ENCODE peak calls at places on chromosomes 13 and 19, in eight cellular contexts. T is neural crest cell, S is left lung, D is tibial nerve, U is mesothelial cell of epicardium, X is upper lobe of right lung, A is esophagus squamous epithelium, Y is SK-N-SH. Z is an unnamed sample.

GRCh38 chr13:25901460-25902376 is 150.1 kb downstream of the SHISA2 start:
- DNase-seq in T (no peak), S (no peak), D (no peak), U (no peak), X (no peak), A (no peak), Y (peak), Z (no peak)

GRCh38 chr19:46995492-46995891 is 24.1 kb upstream of the NPAS1 start:
- DNase-seq in T (no peak), S (no peak), D (no peak), U (no peak), X (no peak), A (no peak), Y (no peak), Z (no peak)

GRCh38 chr13:113970810-113971470 is 2.9 kb downstream of the C13orf46 start:
- DNase-seq in T (no peak), S (peak), D (peak), U (peak), X (peak), A (no peak), Y (no peak), Z (no peak)

GRCh38 chr13:111909971-111910671 is 156.8 kb upstream of the SOX1 start:
- DNase-seq in T (no peak), S (peak), D (no peak), U (no peak), X (no peak), A (no peak), Y (no peak), Z (no peak)

GRCh38 chr13:28531195-28531955 is 36.4 kb upstream of the FLT1 start:
- DNase-seq in T (peak), S (no peak), D (no peak), U (no peak), X (peak), A (no peak), Y (peak), Z (no peak)

GRCh38 chr19:28985201-28985600 is 227.8 kb downstream of the UQCRFS1 start:
- DNase-seq in T (no peak), S (no peak), D (no peak), U (no peak), X (no peak), A (no peak), Y (no peak), Z (no peak)

GRCh38 chr19:15031675-15032074 is 17.6 kb upstream of the CASP14 start:
- DNase-seq in T (no peak), S (no peak), D (no peak), U (no peak), X (no peak), A (no peak), Y (no peak), Z (no peak)

GRCh38 chr19:5832049-5832448 is 7.5 kb downstream of the FUT6 start:
- DNase-seq in T (no peak), S (no peak), D (no peak), U (no peak), X (no peak), A (no peak), Y (peak), Z (no peak)

GRCh38 chr19:39167461-39168257 is 29.1 kb upstream of the NCCRP1 start:
- DNase-seq in T (no peak), S (peak), D (no peak), U (no peak), X (peak), A (no peak), Y (no peak), Z (no peak)

GRCh38 chr19:19061491-19061890 is 2.3 kb upstream of the SLC25A42 start:
- DNase-seq in T (no peak), S (no peak), D (no peak), U (no peak), X (no peak), A (no peak), Y (no peak), Z (no peak)

GRCh38 chr13:34547929-34548328 is 394.1 kb upstream of the NBEA start:
- DNase-seq in T (no peak), S (no peak), D (no peak), U (no peak), X (no peak), A (no peak), Y (no peak), Z (no peak)

GRCh38 chr13:90510319-90510718 is 837.2 kb upstream of the MIR17HG start:
- DNase-seq in T (no peak), S (no peak), D (no peak), U (no peak), X (no peak), A (no peak), Y (no peak), Z (no peak)

GRCh38 chr19:45716314-45717130 is 14.2 kb downstream of the FBXO46 start:
- DNase-seq in T (no peak), S (no peak), D (peak), U (no peak), X (no peak), A (no peak), Y (peak), Z (no peak)

GRCh38 chr13:59086147-59086546 is 1077.6 kb downstream of the DIAPH3 start:
- DNase-seq in T (no peak), S (no peak), D (no peak), U (no peak), X (no peak), A (no peak), Y (no peak), Z (no peak)

GRCh38 chr19:35807633-35808032 is 5.0 kb downstream of the PRODH2 start:
- DNase-seq in T (no peak), S (no peak), D (no peak), U (no peak), X (no peak), A (no peak), Y (no peak), Z (no peak)

GRCh38 chr19:12784871-12785430 is 6.3 kb upstream of the JUNB start:
- DNase-seq in T (no peak), S (no peak), D (no peak), U (no peak), X (no peak), A (no peak), Y (peak), Z (no peak)

GRCh38 chr13:69580255-69580654 is 527.4 kb upstream of the ATXN8OS start:
- DNase-seq in T (no peak), S (no peak), D (no peak), U (no peak), X (no peak), A (no peak), Y (no peak), Z (no peak)

GRCh38 chr13:93797463-93797862 is 570.9 kb downstream of the GPC6 start:
- DNase-seq in T (no peak), S (no peak), D (no peak), U (no peak), X (no peak), A (no peak), Y (no peak), Z (no peak)

GRCh38 chr19:19274716-19275115 is 1.6 kb upstream of the TM6SF2 start:
- DNase-seq in T (no peak), S (no peak), D (no peak), U (no peak), X (no peak), A (no peak), Y (peak), Z (no peak)

GRCh38 chr13:93004919-93005318 is 221.7 kb upstream of the GPC6 start:
- DNase-seq in T (no peak), S (no peak), D (no peak), U (no peak), X (no peak), A (no peak), Y (no peak), Z (no peak)

GRCh38 chr13:41956272-41956671 is 4.6 kb downstream of the VWA8 start:
- DNase-seq in T (no peak), S (no peak), D (no peak), U (no peak), X (no peak), A (no peak), Y (no peak), Z (no peak)

GRCh38 chr13:98215508-98215907 is 38.4 kb upstream of the RNF113B start:
- DNase-seq in T (no peak), S (no peak), D (no peak), U (no peak), X (no peak), A (no peak), Y (no peak), Z (no peak)

GRCh38 chr19:48994035-48994386 is 324 bp downstream of the RUVBL2 start:
- DNase-seq in T (no peak), S (no peak), D (no peak), U (no peak), X (no peak), A (no peak), Y (no peak), Z (no peak)

GRCh38 chr13:99033814-99034213 is 56.0 kb upstream of the DOCK9 start:
- DNase-seq in T (no peak), S (no peak), D (no peak), U (no peak), X (no peak), A (no peak), Y (peak), Z (no peak)

GRCh38 chr13:40383132-40383531 is 283.3 kb downstream of the FOXO1 start:
- DNase-seq in T (no peak), S (no peak), D (no peak), U (no peak), X (no peak), A (no peak), Y (peak), Z (no peak)

GRCh38 chr13:97252735-97253134 is 30.6 kb downstream of the MBNL2 start:
- DNase-seq in T (no peak), S (no peak), D (no peak), U (no peak), X (no peak), A (no peak), Y (no peak), Z (no peak)

GRCh38 chr13:45728759-45729158 is 26.6 kb downstream of the CBY2 start:
- DNase-seq in T (no peak), S (no peak), D (no peak), U (no peak), X (no peak), A (no peak), Y (no peak), Z (no peak)

GRCh38 chr19:41376241-41376997 is at the start of gene TMEM91:
- DNase-seq in T (peak), S (peak), D (peak), U (no peak), X (peak), A (no peak), Y (peak), Z (no peak)

GRCh38 chr19:41376998-41377365 is 649 bp downstream of the TMEM91 start:
- DNase-seq in T (no peak), S (no peak), D (no peak), U (no peak), X (peak), A (no peak), Y (no peak), Z (no peak)

GRCh38 chr19:41373993-41374392 is 2.3 kb upstream of the TMEM91 start:
- DNase-seq in T (no peak), S (peak), D (peak), U (no peak), X (peak), A (no peak), Y (peak), Z (no peak)

DNA sequence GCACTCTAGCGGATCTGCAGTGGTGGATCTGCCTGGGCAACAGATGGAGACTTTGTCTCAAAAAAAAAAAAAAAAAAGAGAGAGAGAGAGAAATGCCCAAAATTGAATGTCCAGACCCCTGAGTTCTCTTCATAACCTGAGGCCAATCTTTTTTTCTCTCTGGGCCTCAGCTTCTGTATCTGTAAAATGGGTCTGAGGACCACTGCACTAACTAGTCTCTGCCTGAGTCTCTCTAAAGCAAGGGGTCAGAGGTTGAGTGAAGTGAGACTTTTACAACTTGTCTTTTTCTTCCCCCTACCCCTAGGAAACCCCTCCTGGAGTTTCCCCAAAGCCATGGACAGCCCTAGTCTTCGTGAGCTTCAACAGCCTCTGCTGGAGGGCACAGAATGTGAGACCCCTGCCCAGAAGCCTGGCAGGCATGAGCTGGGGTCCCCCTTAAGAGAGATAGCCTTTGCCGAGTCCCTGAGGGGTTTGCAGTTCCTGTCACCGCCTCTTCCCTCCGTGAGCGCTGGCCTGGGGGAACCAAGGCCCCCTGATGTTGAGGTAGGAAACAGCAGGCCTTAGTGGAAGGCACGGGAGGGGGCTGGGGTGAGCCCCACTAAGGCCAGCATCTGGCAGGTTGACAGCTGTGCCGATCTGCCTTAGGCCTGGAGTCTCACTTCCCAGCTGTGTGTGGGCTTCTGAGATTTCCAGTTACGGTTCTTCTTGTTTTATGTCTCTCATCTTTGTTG is 1.8 kb downstream of the TMEM91 start:
- DNase-seq in T (peak), S (no peak), D (no peak), U (no peak), X (no peak), A (no peak), Y (peak), Z (no peak)
- TF ChIP-seq CTCF in T (peak), S (no peak), D (no peak), U (no peak), X (peak), A (no peak), Y (no peak), Z (no peak)

GRCh38 chr19:54178581-54179261 is 5.8 kb upstream of the TMC4 start:
- DNase-seq in T (no peak), S (no peak), D (no peak), U (no peak), X (no peak), A (no peak), Y (peak), Z (no peak)

GRCh38 chr19:54183431-54183830 is 5.9 kb downstream of the MBOAT7 start:
- DNase-seq in T (no peak), S (no peak), D (no peak), U (no peak), X (no peak), A (no peak), Y (no peak), Z (no peak)

GRCh38 chr19:54179262-54179587 is 6.3 kb upstream of the TMC4 start:
- DNase-seq in T (no peak), S (no peak), D (no peak), U (no peak), X (no peak), A (no peak), Y (no peak), Z (no peak)

GRCh38 chr19:54180691-54181091 is 7.7 kb upstream of the TMC4 start:
- DNase-seq in T (no peak), S (no peak), D (no peak), U (no peak), X (no peak), A (no peak), Y (no peak), Z (no peak)

GRCh38 chr19:54179921-54180452 is 7.0 kb upstream of the TMC4 start:
- DNase-seq in T (peak), S (no peak), D (no peak), U (no peak), X (no peak), A (no peak), Y (peak), Z (no peak)
- TF ChIP-seq CTCF in T (peak), S (no peak), D (no peak), U (no peak), X (no peak), A (no peak), Y (peak), Z (no peak)

GRCh38 chr19:33402421-33403220 is 29.1 kb downstream of the CEBPG start:
- DNase-seq in T (no peak), S (peak), D (no peak), U (no peak), X (peak), A (no peak), Y (peak), Z (no peak)
- TF ChIP-seq CTCF in T (no peak), S (no peak), D (no peak), U (no peak), X (no peak), A (no peak), Y (no peak), Z (no peak)

GRCh38 chr13:21231426-21231945 is 55.0 kb downstream of the MRPL57 start:
- DNase-seq in T (no peak), S (no peak), D (no peak), U (no peak), X (no peak), A (no peak), Y (peak), Z (no peak)

GRCh38 chr13:21227917-21228316 is 51.5 kb downstream of the MRPL57 start:
- DNase-seq in T (no peak), S (no peak), D (no peak), U (no peak), X (no peak), A (no peak), Y (no peak), Z (no peak)

GRCh38 chr13:21228738-21229137 is 52.3 kb downstream of the MRPL57 start:
- DNase-seq in T (no peak), S (peak), D (no peak), U (no peak), X (no peak), A (no peak), Y (no peak), Z (no peak)

GRCh38 chr13:21230516-21230915 is 54.1 kb downstream of the MRPL57 start:
- DNase-seq in T (no peak), S (no peak), D (no peak), U (no peak), X (no peak), A (no peak), Y (no peak), Z (no peak)

DNA sequence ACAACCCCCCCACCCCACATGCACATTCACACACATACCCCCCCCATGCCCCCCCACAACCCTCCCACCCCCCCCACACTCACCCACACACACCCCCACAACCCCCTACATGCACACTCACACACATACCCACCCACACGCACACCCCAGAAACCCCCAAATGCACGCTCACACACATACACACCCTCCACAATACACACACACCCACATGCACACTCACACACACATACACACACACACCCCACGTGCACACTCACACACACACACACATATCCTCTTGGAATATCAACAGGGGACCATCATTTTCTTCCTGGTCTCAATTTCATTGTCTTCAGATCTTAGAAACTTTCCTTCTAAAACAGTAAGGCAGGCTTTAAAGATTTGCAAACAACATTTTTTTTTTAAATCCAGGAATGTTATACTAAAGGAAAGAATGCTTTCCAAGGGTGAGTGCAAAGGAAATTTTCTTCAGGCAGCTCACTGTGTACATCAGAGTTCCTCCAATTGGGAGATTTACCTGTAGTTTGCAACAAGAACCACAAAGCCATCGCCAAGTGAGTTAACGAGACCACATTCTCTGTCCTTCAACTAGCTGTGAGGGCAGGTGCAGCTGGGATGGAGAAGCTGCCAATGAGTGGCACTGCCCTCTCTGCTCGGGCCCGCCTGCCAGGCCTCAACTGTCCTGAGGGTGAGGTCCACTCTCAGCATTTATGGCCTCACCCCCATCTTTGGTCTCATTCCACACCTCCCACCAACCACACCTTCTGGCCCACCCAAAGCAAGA is 53.0 kb downstream of the MRPL57 start:
- DNase-seq in T (no peak), S (no peak), D (no peak), U (no peak), X (no peak), A (no peak), Y (no peak), Z (no peak)
- TF ChIP-seq CTCF in T (no peak), S (no peak), D (no peak), U (no peak), X (no peak), A (no peak), Y (no peak), Z (no peak)

GRCh38 chr13:49248433-49249002 is 793 bp downstream of the CDADC1 start:
- DNase-seq in T (no peak), S (peak), D (no peak), U (no peak), X (no peak), A (no peak), Y (peak), Z (no peak)
- TF ChIP-seq CTCF in T (no peak), S (no peak), D (peak), U (no peak), X (no peak), A (no peak), Y (peak), Z (no peak)

GRCh38 chr19:4328243-4328990 is 10.2 kb downstream of the STAP2 start:
- DNase-seq in T (peak), S (peak), D (peak), U (peak), X (peak), A (peak), Y (peak), Z (peak)
- TF ChIP-seq CTCF in T (no peak), S (no peak), D (no peak), U (no peak), X (no peak), A (no peak), Y (no peak), Z (no peak)

Z was measured in activated B cell treated with CpG ODN at 0.5 μM for 24 hours.